ENCODE peak calls at places on chromosomes 2 and 18, in eight cellular contexts. One of them, this sample, is unnamed. For H3K27me3, the result is how much of the 10 kb centered on the place peaks cover.

GRCh38 chr18:23972416-23972815 is 42.1 kb upstream of the TTC39C start:
- DNase-seq in dorsolateral prefrontal cortex: no peak
- DNase-seq in tibial artery: no peak
- DNase-seq in Peyer's patch: no peak
- DNase-seq in MM.1S: no peak
- DNase-seq in heart left ventricle: no peak
- DNase-seq in upper lobe of right lung: no peak
- DNase-seq in AG04450: no peak
- DNase-seq in this sample: no peak

GRCh38 chr18:60209042-60209441 is 163.5 kb downstream of the MC4R start:
- DNase-seq in dorsolateral prefrontal cortex: no peak
- DNase-seq in tibial artery: no peak
- DNase-seq in Peyer's patch: no peak
- DNase-seq in MM.1S: no peak
- DNase-seq in heart left ventricle: no peak
- DNase-seq in upper lobe of right lung: no peak
- DNase-seq in AG04450: no peak
- DNase-seq in this sample: no peak

GRCh38 chr2:72619622-72620021 is 206.2 kb downstream of the EXOC6B start:
- DNase-seq in dorsolateral prefrontal cortex: no peak
- DNase-seq in tibial artery: no peak
- DNase-seq in Peyer's patch: no peak
- DNase-seq in MM.1S: no peak
- DNase-seq in heart left ventricle: no peak
- DNase-seq in upper lobe of right lung: no peak
- DNase-seq in AG04450: no peak
- DNase-seq in this sample: no peak

GRCh38 chr18:64409511-64409910 is 260.6 kb upstream of the LINC00305 start:
- DNase-seq in dorsolateral prefrontal cortex: no peak
- DNase-seq in tibial artery: no peak
- DNase-seq in Peyer's patch: no peak
- DNase-seq in MM.1S: peak
- DNase-seq in heart left ventricle: no peak
- DNase-seq in upper lobe of right lung: no peak
- DNase-seq in AG04450: no peak
- DNase-seq in this sample: no peak

GRCh38 chr2:74421248-74421870 is at the start of the genes C2orf81 and WDR54:
- DNase-seq in dorsolateral prefrontal cortex: peak
- DNase-seq in tibial artery: peak
- DNase-seq in Peyer's patch: peak
- DNase-seq in MM.1S: peak
- DNase-seq in heart left ventricle: peak
- DNase-seq in upper lobe of right lung: peak
- DNase-seq in AG04450: peak
- DNase-seq in this sample: peak

GRCh38 chr2:172214252-172214651 is 111.6 kb upstream of the DLX2 start:
- DNase-seq in dorsolateral prefrontal cortex: no peak
- DNase-seq in tibial artery: no peak
- DNase-seq in Peyer's patch: no peak
- DNase-seq in MM.1S: no peak
- DNase-seq in heart left ventricle: no peak
- DNase-seq in upper lobe of right lung: no peak
- DNase-seq in AG04450: no peak
- DNase-seq in this sample: no peak

GRCh38 chr18:60292186-60292585 is 80.4 kb downstream of the MC4R start:
- DNase-seq in dorsolateral prefrontal cortex: no peak
- DNase-seq in tibial artery: no peak
- DNase-seq in Peyer's patch: no peak
- DNase-seq in MM.1S: no peak
- DNase-seq in heart left ventricle: no peak
- DNase-seq in upper lobe of right lung: no peak
- DNase-seq in AG04450: no peak
- DNase-seq in this sample: no peak

GRCh38 chr18:75517286-75517685 is 89.8 kb upstream of the SMIM21 start:
- DNase-seq in dorsolateral prefrontal cortex: no peak
- DNase-seq in tibial artery: no peak
- DNase-seq in Peyer's patch: no peak
- DNase-seq in MM.1S: no peak
- DNase-seq in heart left ventricle: no peak
- DNase-seq in upper lobe of right lung: no peak
- DNase-seq in AG04450: no peak
- DNase-seq in this sample: no peak

GRCh38 chr18:60082790-60083189 is 183.0 kb downstream of the PMAIP1 start:
- DNase-seq in dorsolateral prefrontal cortex: no peak
- DNase-seq in tibial artery: no peak
- DNase-seq in Peyer's patch: no peak
- DNase-seq in MM.1S: peak
- DNase-seq in heart left ventricle: no peak
- DNase-seq in upper lobe of right lung: no peak
- DNase-seq in AG04450: no peak
- DNase-seq in this sample: no peak

GRCh38 chr18:8458546-8459215 is 150.6 kb upstream of the RAB12 start:
- DNase-seq in dorsolateral prefrontal cortex: no peak
- DNase-seq in tibial artery: no peak
- DNase-seq in Peyer's patch: no peak
- DNase-seq in MM.1S: no peak
- DNase-seq in heart left ventricle: no peak
- DNase-seq in upper lobe of right lung: no peak
- DNase-seq in AG04450: no peak
- DNase-seq in this sample: no peak

GRCh38 chr2:113826346-113827285 is 63.3 kb upstream of the ACTR3 start:
- DNase-seq in dorsolateral prefrontal cortex: no peak
- DNase-seq in tibial artery: no peak
- DNase-seq in Peyer's patch: no peak
- DNase-seq in MM.1S: no peak
- DNase-seq in heart left ventricle: no peak
- DNase-seq in upper lobe of right lung: no peak
- DNase-seq in AG04450: no peak
- DNase-seq in this sample: no peak

GRCh38 chr2:33373986-33374385 is 102.5 kb upstream of the RASGRP3 start:
- DNase-seq in dorsolateral prefrontal cortex: no peak
- DNase-seq in tibial artery: peak
- DNase-seq in Peyer's patch: no peak
- DNase-seq in MM.1S: no peak
- DNase-seq in heart left ventricle: no peak
- DNase-seq in upper lobe of right lung: no peak
- DNase-seq in AG04450: no peak
- DNase-seq in this sample: no peak

GRCh38 chr2:437772-438393 is 150.0 kb upstream of the ALKAL2 start:
- DNase-seq in dorsolateral prefrontal cortex: no peak
- DNase-seq in tibial artery: no peak
- DNase-seq in Peyer's patch: peak
- DNase-seq in MM.1S: peak
- DNase-seq in heart left ventricle: no peak
- DNase-seq in upper lobe of right lung: no peak
- DNase-seq in AG04450: no peak
- DNase-seq in this sample: peak

GRCh38 chr2:189347540-189347939 is 93.7 kb upstream of the WDR75 start:
- DNase-seq in dorsolateral prefrontal cortex: no peak
- DNase-seq in tibial artery: peak
- DNase-seq in Peyer's patch: no peak
- DNase-seq in MM.1S: peak
- DNase-seq in heart left ventricle: no peak
- DNase-seq in upper lobe of right lung: no peak
- DNase-seq in AG04450: peak
- DNase-seq in this sample: no peak

GRCh38 chr2:129642526-129643043 is 336.9 kb upstream of the RAB6C start:
- DNase-seq in dorsolateral prefrontal cortex: no peak
- DNase-seq in tibial artery: no peak
- DNase-seq in Peyer's patch: no peak
- DNase-seq in MM.1S: no peak
- DNase-seq in heart left ventricle: no peak
- DNase-seq in upper lobe of right lung: no peak
- DNase-seq in AG04450: no peak
- DNase-seq in this sample: no peak

GRCh38 chr2:204046145-204046544 is 109.6 kb downstream of the ICOS start:
- DNase-seq in dorsolateral prefrontal cortex: no peak
- DNase-seq in tibial artery: no peak
- DNase-seq in Peyer's patch: no peak
- DNase-seq in MM.1S: peak
- DNase-seq in heart left ventricle: no peak
- DNase-seq in upper lobe of right lung: no peak
- DNase-seq in AG04450: no peak
- DNase-seq in this sample: no peak
- TF ChIP-seq CTCF in dorsolateral prefrontal cortex: no peak
- TF ChIP-seq CTCF in tibial artery: no peak
- TF ChIP-seq CTCF in Peyer's patch: no peak
- TF ChIP-seq CTCF in MM.1S: no peak
- TF ChIP-seq CTCF in heart left ventricle: no peak
- TF ChIP-seq CTCF in upper lobe of right lung: no peak
- TF ChIP-seq CTCF in AG04450: no peak
- TF ChIP-seq CTCF in this sample: no peak

GRCh38 chr2:170815311-170815710 is 1.4 kb upstream of the GAD1 start:
- DNase-seq in dorsolateral prefrontal cortex: no peak
- DNase-seq in tibial artery: no peak
- DNase-seq in Peyer's patch: no peak
- DNase-seq in MM.1S: no peak
- DNase-seq in heart left ventricle: no peak
- DNase-seq in upper lobe of right lung: no peak
- DNase-seq in AG04450: no peak
- DNase-seq in this sample: no peak

GRCh38 chr2:170813611-170814550 is 2.8 kb upstream of the GAD1 start:
- DNase-seq in dorsolateral prefrontal cortex: no peak
- DNase-seq in tibial artery: no peak
- DNase-seq in Peyer's patch: no peak
- DNase-seq in MM.1S: peak
- DNase-seq in heart left ventricle: no peak
- DNase-seq in upper lobe of right lung: no peak
- DNase-seq in AG04450: no peak
- DNase-seq in this sample: no peak

GRCh38 chr2:170815746-170816498 is 765 bp upstream of the GAD1 start:
- DNase-seq in dorsolateral prefrontal cortex: peak
- DNase-seq in tibial artery: no peak
- DNase-seq in Peyer's patch: peak
- DNase-seq in MM.1S: peak
- DNase-seq in heart left ventricle: peak
- DNase-seq in upper lobe of right lung: peak
- DNase-seq in AG04450: no peak
- DNase-seq in this sample: peak

GRCh38 chr2:170812716-170813585 is 3.7 kb upstream of the GAD1 start:
- DNase-seq in dorsolateral prefrontal cortex: no peak
- DNase-seq in tibial artery: no peak
- DNase-seq in Peyer's patch: no peak
- DNase-seq in MM.1S: peak
- DNase-seq in heart left ventricle: no peak
- DNase-seq in upper lobe of right lung: no peak
- DNase-seq in AG04450: peak
- DNase-seq in this sample: no peak

GRCh38 chr2:170814551-170815245 is 2.0 kb upstream of the GAD1 start:
- DNase-seq in dorsolateral prefrontal cortex: no peak
- DNase-seq in tibial artery: no peak
- DNase-seq in Peyer's patch: no peak
- DNase-seq in MM.1S: no peak
- DNase-seq in heart left ventricle: no peak
- DNase-seq in upper lobe of right lung: no peak
- DNase-seq in AG04450: no peak
- DNase-seq in this sample: no peak
- H3K27me3 ChIP-seq in dorsolateral prefrontal cortex: half or more
- H3K27me3 ChIP-seq in tibial artery: half or more
- H3K27me3 ChIP-seq in Peyer's patch: under half
- H3K27me3 ChIP-seq in MM.1S: half or more
- H3K27me3 ChIP-seq in heart left ventricle: half or more
- H3K27me3 ChIP-seq in upper lobe of right lung: half or more
- H3K27me3 ChIP-seq in AG04450: half or more
- H3K27me3 ChIP-seq in this sample: under half

GRCh38 chr2:70901235-70902066 is 34.2 kb upstream of the ATP6V1B1 start:
- DNase-seq in dorsolateral prefrontal cortex: no peak
- DNase-seq in tibial artery: no peak
- DNase-seq in Peyer's patch: no peak
- DNase-seq in MM.1S: no peak
- DNase-seq in heart left ventricle: no peak
- DNase-seq in upper lobe of right lung: no peak
- DNase-seq in AG04450: no peak
- DNase-seq in this sample: no peak
- H3K4me3 ChIP-seq in dorsolateral prefrontal cortex: peak
- H3K4me3 ChIP-seq in tibial artery: peak
- H3K4me3 ChIP-seq in Peyer's patch: peak
- H3K4me3 ChIP-seq in MM.1S: peak
- H3K4me3 ChIP-seq in heart left ventricle: peak
- H3K4me3 ChIP-seq in upper lobe of right lung: peak
- H3K4me3 ChIP-seq in AG04450: peak
- H3K4me3 ChIP-seq in this sample: no peak

GRCh38 chr2:122528061-122528460 is 772.6 kb downstream of the TSN start:
- DNase-seq in dorsolateral prefrontal cortex: no peak
- DNase-seq in tibial artery: no peak
- DNase-seq in Peyer's patch: no peak
- DNase-seq in MM.1S: no peak
- DNase-seq in heart left ventricle: no peak
- DNase-seq in upper lobe of right lung: no peak
- DNase-seq in AG04450: no peak
- DNase-seq in this sample: no peak

GRCh38 chr2:122528958-122529670 is 773.7 kb downstream of the TSN start:
- DNase-seq in dorsolateral prefrontal cortex: peak
- DNase-seq in tibial artery: no peak
- DNase-seq in Peyer's patch: no peak
- DNase-seq in MM.1S: no peak
- DNase-seq in heart left ventricle: no peak
- DNase-seq in upper lobe of right lung: no peak
- DNase-seq in AG04450: no peak
- DNase-seq in this sample: no peak

GRCh38 chr2:122535960-122536517 is 780.6 kb downstream of the TSN start:
- DNase-seq in dorsolateral prefrontal cortex: no peak
- DNase-seq in tibial artery: no peak
- DNase-seq in Peyer's patch: no peak
- DNase-seq in MM.1S: no peak
- DNase-seq in heart left ventricle: no peak
- DNase-seq in upper lobe of right lung: no peak
- DNase-seq in AG04450: no peak
- DNase-seq in this sample: no peak

GRCh38 chr2:122530812-122531211 is 775.4 kb downstream of the TSN start:
- DNase-seq in dorsolateral prefrontal cortex: no peak
- DNase-seq in tibial artery: no peak
- DNase-seq in Peyer's patch: no peak
- DNase-seq in MM.1S: peak
- DNase-seq in heart left ventricle: no peak
- DNase-seq in upper lobe of right lung: no peak
- DNase-seq in AG04450: no peak
- DNase-seq in this sample: peak

DNA sequence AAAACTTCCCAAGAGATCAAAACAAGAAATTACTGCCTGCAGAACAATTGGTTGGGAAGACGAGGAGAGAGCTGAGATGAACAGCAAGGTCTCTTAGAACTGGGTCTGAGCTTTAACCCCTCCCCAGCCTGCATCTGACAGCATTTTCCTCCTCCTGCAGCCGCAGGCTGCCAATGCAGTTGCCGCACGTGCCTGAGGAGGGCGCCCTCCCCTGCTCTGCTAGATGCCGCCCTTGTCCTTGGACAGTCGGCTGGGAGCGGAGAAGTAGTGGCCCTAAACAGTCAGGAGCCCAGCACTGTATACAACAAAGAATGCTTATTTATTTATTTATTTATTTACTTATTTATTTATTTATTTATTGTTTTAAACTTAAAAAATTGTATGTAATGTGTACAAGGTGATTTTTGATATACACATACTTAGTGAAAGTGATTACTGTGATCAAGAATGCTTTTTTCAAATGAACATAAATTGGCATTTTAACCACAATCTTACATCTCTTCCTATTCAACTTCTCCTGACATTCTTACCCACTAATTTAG is 776.4 kb downstream of the TSN start:
- DNase-seq in dorsolateral prefrontal cortex: no peak
- DNase-seq in tibial artery: no peak
- DNase-seq in Peyer's patch: no peak
- DNase-seq in MM.1S: no peak
- DNase-seq in heart left ventricle: no peak
- DNase-seq in upper lobe of right lung: peak
- DNase-seq in AG04450: no peak
- DNase-seq in this sample: no peak
- TF ChIP-seq CTCF in dorsolateral prefrontal cortex: no peak
- TF ChIP-seq CTCF in tibial artery: no peak
- TF ChIP-seq CTCF in Peyer's patch: no peak
- TF ChIP-seq CTCF in MM.1S: no peak
- TF ChIP-seq CTCF in heart left ventricle: peak
- TF ChIP-seq CTCF in upper lobe of right lung: no peak
- TF ChIP-seq CTCF in AG04450: no peak
- TF ChIP-seq CTCF in this sample: peak

This sample was measured in GM06990.